ENCODE peak calls at places on chromosomes 16 and 17, in seven cellular contexts. Y, S, R, B, D, M and T are unnamed samples.

GRCh38 chr17:156946-157345 is 19.6 kb downstream of the SCGB1C2 start:
- DNase-seq in Y (no peak), S (no peak), R (no peak), M (no peak), B (no peak), D (no peak), T (no peak)

GRCh38 chr17:80825471-80826345 is 165.9 kb upstream of the CHMP6 start:
- DNase-seq in R (no peak), Y (no peak), B (no peak), M (peak), S (no peak), D (no peak), T (no peak)

GRCh38 chr16:268141-269053 is 7.3 kb downstream of the RGS11 start:
- DNase-seq in D (peak), R (peak), M (no peak), S (no peak), Y (no peak), B (no peak), T (no peak)

GRCh38 chr16:81817789-81818304 is 38.8 kb downstream of the PLCG2 start:
- DNase-seq in R (no peak), S (no peak), M (no peak), B (no peak), Y (no peak), D (no peak), T (no peak)

GRCh38 chr16:68859827-68860226 is 16.5 kb downstream of the TANGO6 start:
- DNase-seq in R (no peak), B (no peak), D (no peak), S (no peak), Y (no peak), M (no peak), T (no peak)

GRCh38 chr17:37446027-37446426 is 39.3 kb downstream of the TADA2A start:
- DNase-seq in R (peak), S (no peak), Y (peak), D (no peak), B (no peak), M (no peak), T (no peak)

GRCh38 chr16:66273644-66274334 is 92.7 kb upstream of the CDH5 start:
- DNase-seq in S (peak), Y (peak), D (no peak), M (peak), R (no peak), B (no peak), T (no peak)

GRCh38 chr16:83934684-83934977 is 18.4 kb upstream of the OSGIN1 start:
- DNase-seq in Y (no peak), M (no peak), R (no peak), B (no peak), S (no peak), D (no peak), T (no peak)

GRCh38 chr16:51134876-51135275 is 16.2 kb downstream of the SALL1 start:
- DNase-seq in B (no peak), M (no peak), D (no peak), R (no peak), Y (no peak), S (no peak), T (no peak)

GRCh38 chr16:70574595-70575271 is 51.1 kb downstream of the SF3B3 start:
- DNase-seq in R (no peak), Y (no peak), D (no peak), S (no peak), B (no peak), M (peak), T (no peak)

GRCh38 chr17:6510321-6511023 is 45.9 kb downstream of the PITPNM3 start:
- DNase-seq in B (peak), M (no peak), D (no peak), S (no peak), Y (peak), R (no peak), T (no peak)

GRCh38 chr17:29931253-29931932 is 1.4 kb upstream of the SSH2 start:
- DNase-seq in Y (peak), S (peak), B (peak), D (peak), R (peak), M (peak), T (peak)

GRCh38 chr16:86496929-86497381 is 13.4 kb upstream of the FOXF1 start:
- DNase-seq in R (no peak), D (no peak), Y (no peak), M (no peak), S (no peak), B (no peak), T (no peak)

GRCh38 chr16:88910284-88911147 is 44.1 kb upstream of the PABPN1L start:
- DNase-seq in B (no peak), Y (no peak), S (peak), R (no peak), M (no peak), D (no peak), T (no peak)

GRCh38 chr16:3023415-3023668 is 400 bp downstream of the HCFC1R1 start:
- DNase-seq in R (peak), B (peak), Y (no peak), M (no peak), S (peak), D (no peak), T (peak)

GRCh38 chr17:50304781-50305404 is 30.6 kb downstream of the TMEM92 start:
- DNase-seq in B (no peak), D (no peak), S (peak), R (no peak), Y (no peak), M (no peak), T (no peak)

GRCh38 chr16:10605636-10606035 is 25.2 kb upstream of the EMP2 start:
- DNase-seq in R (no peak), B (no peak), Y (no peak), M (no peak), D (no peak), S (no peak), T (no peak)

GRCh38 chr16:83619381-83620150 is 188.2 kb upstream of the HSBP1 start:
- DNase-seq in R (no peak), Y (no peak), S (no peak), B (no peak), D (no peak), M (no peak), T (no peak)

GRCh38 chr17:7833795-7834553 is at the start of gene KDM6B:
- DNase-seq in M (peak), S (peak), Y (peak), D (peak), B (peak), R (peak), T (no peak)

GRCh38 chr16:8866118-8866883 is 2.5 kb downstream of the CARHSP1 start:
- DNase-seq in D (peak), S (no peak), B (peak), M (peak), R (no peak), Y (peak), T (no peak)

GRCh38 chr16:19137201-19137601 is 23.4 kb downstream of the ITPRIPL2 start:
- DNase-seq in B (no peak), R (no peak), Y (peak), S (peak), D (peak), M (no peak), T (no peak)

GRCh38 chr17:6377906-6378305 is 57.0 kb downstream of the AIPL1 start:
- DNase-seq in Y (no peak), D (no peak), R (no peak), M (no peak), S (no peak), B (no peak), T (no peak)

GRCh38 chr17:30321314-30321713 is 12.5 kb downstream of the TMIGD1 start:
- DNase-seq in B (no peak), D (no peak), Y (no peak), R (no peak), S (no peak), M (no peak), T (no peak)

GRCh38 chr16:2516391-2517240 is 2.9 kb downstream of the ATP6V0C start:
- DNase-seq in D (no peak), S (no peak), R (no peak), M (no peak), B (no peak), Y (no peak), T (no peak)

GRCh38 chr16:89981414-89981813 is 32.9 kb downstream of the DEF8 start:
- DNase-seq in S (no peak), Y (no peak), D (no peak), R (no peak), B (no peak), M (no peak), T (no peak)

GRCh38 chr16:50430076-50430475 is 61.3 kb upstream of the BRD7 start:
- DNase-seq in M (no peak), S (no peak), Y (no peak), R (no peak), B (no peak), D (no peak), T (no peak)

GRCh38 chr16:1125471-1125870 is 27.4 kb upstream of the CACNA1H start:
- DNase-seq in S (peak), Y (peak), B (peak), M (peak), D (no peak), R (peak), T (peak)

GRCh38 chr17:4453821-4454591 is 20.3 kb downstream of the SPNS3 start:
- DNase-seq in R (no peak), D (no peak), Y (no peak), S (no peak), M (no peak), B (no peak), T (no peak)

GRCh38 chr17:40071720-40072480 is 9.1 kb downstream of the THRA start:
- DNase-seq in S (peak), Y (no peak), D (peak), M (peak), B (no peak), R (peak), T (no peak)

GRCh38 chr17:40072481-40073346 is 9.9 kb downstream of the THRA start:
- DNase-seq in Y (no peak), B (peak), D (no peak), S (no peak), R (no peak), M (no peak), T (no peak)

GRCh38 chr17:40070644-40070894 is 7.8 kb downstream of the THRA start:
- DNase-seq in M (no peak), Y (no peak), S (no peak), R (no peak), B (no peak), D (no peak), T (no peak)

GRCh38 chr17:40069751-40070643 is 7.2 kb downstream of the THRA start:
- DNase-seq in S (peak), M (no peak), R (peak), Y (peak), D (peak), B (peak), T (no peak)

DNA sequence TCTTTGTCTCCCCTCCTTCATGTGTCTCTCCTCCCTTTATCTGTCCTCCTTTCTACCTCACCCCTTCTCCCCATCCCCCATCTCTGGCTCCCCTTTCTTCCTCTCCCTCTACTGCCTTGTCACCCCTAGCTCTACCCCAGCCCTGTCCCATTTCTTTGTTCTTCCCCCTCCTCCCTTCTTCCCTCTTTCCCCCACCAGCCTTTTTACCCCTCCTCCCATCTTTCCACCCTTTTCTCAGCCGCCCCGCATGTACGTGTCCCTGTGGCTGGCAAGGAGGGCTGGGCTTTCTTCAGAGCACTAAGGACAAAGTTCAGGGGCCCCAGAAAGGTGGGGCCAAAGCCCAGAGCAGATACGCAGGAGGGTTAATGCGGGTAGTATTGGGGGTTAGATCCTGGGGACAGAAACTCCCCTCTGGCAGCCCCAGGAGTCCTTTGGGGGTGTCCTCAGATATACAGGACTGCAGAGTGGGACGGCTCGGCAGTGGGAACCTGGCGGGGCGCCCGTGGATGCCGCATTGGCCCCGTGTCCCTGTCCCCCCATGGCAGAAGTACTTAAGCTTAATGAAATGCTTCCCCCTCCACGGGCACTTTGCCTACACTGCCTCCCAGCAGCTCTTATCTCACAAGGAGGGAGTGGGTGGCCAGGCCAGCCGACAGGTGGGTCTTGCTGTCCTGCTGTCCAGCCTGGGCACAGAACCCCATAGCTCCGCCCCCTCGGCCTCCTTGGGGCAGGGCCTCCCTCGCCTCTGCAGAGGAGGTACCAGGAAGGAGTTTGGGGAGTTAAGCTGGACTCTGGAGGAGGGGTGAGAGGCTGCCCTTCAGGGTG is 8.3 kb downstream of the THRA start:
- DNase-seq in Y (no peak), D (no peak), R (peak), S (no peak), M (no peak), B (peak), T (no peak)
- H3K4me3 ChIP-seq in Y (no peak), D (no peak), R (no peak), S (no peak), M (peak), B (peak), T (no peak)

DNA sequence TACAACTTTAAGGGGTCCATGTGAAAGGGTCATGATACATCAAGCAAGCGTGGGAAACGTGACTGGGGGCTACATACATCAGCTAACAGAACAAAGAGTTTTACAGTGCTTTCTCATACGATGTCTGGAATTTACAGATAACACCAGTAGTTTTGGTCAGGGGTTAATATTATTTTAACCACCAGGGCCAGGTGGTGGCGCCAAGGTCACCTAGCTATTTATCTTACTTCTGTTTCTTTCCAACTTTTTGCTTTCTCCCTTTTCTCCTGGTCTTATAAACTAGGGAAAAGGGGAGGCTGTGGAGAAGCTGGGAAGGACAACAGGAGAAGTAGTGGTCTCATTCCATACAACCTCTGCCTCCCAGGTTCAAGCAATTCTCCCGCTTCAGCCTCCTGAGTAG is 37.9 kb downstream of the CLEC3A start:
- DNase-seq in M (no peak), S (no peak), Y (no peak), B (peak), D (no peak), R (no peak), T (no peak)
- TF ChIP-seq CTCF in M (no peak), S (no peak), Y (no peak), B (peak), D (no peak), R (peak), T (no peak)

GRCh38 chr17:75645501-75645888 is 12.3 kb downstream of the SMIM5 start:
- DNase-seq in D (peak), M (no peak), S (no peak), Y (peak), R (peak), B (no peak), T (no peak)

GRCh38 chr17:75647921-75648320 is 14.7 kb downstream of the SMIM5 start:
- DNase-seq in S (no peak), Y (no peak), R (no peak), B (no peak), D (no peak), M (no peak), T (no peak)

GRCh38 chr17:75645889-75646625 is 12.8 kb downstream of the SMIM5 start:
- DNase-seq in S (no peak), Y (no peak), M (peak), B (no peak), R (peak), D (peak), T (no peak)

GRCh38 chr17:75646626-75646968 is 13.4 kb downstream of the SMIM5 start:
- DNase-seq in S (no peak), D (no peak), R (no peak), B (no peak), Y (no peak), M (no peak), T (no peak)

DNA sequence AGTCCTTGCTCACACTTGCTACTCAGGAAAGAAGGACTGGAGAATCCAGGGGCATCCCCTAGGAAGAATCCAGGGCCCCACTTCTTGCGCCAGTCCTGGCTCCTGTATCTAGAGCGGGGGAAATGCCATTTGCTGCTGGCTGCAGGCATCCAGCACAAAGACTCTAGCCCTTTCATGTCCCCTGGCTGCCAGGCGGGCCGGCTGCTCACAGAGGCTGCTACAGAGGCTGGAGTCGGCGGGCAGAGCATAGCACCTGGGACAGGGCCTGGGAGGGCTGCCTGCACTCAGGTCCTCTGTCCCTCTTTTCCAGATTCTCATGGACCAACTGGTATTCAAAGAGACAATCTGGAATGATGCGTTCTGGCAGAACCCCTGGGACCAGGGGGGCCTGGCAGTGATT is 13.8 kb downstream of the SMIM5 start:
- DNase-seq in R (no peak), M (no peak), S (no peak), B (no peak), Y (no peak), D (no peak), T (no peak)
- H3K4me3 ChIP-seq in R (no peak), M (no peak), S (no peak), B (no peak), Y (no peak), D (no peak), T (no peak)

GRCh38 chr16:80367037-80367658 is 173.6 kb upstream of the DYNLRB2 start:
- DNase-seq in M (no peak), B (no peak), S (no peak), R (no peak), D (no peak), Y (no peak), T (no peak)
- TF ChIP-seq CTCF in M (no peak), B (no peak), S (no peak), R (no peak), D (no peak), Y (no peak), T (no peak)